ENCODE peak calls at places on chromosomes 7 and 10, in four cellular contexts. A, E, J and K are unnamed samples. For H3K4me1, the result is how much of the 10 kb centered on the place peaks cover.

GRCh38 chr10:20744851-20745250 is 152.3 kb downstream of the NEBL start:
- DNase-seq in J (no peak), E (no peak), A (no peak), K (no peak)

GRCh38 chr7:80450621-80451308 is 61.1 kb downstream of the GNAT3 start:
- DNase-seq in J (peak), E (no peak), A (peak), K (no peak)

GRCh38 chr7:151754142-151754590 is 122.7 kb downstream of the PRKAG2 start:
- DNase-seq in A (peak), J (peak), E (peak), K (peak)

GRCh38 chr7:127769696-127770400 is 117.9 kb downstream of the SND1 start:
- DNase-seq in J (peak), A (no peak), E (no peak), K (no peak)

GRCh38 chr10:7388602-7389001 is 22.2 kb downstream of the SFMBT2 start:
- DNase-seq in J (no peak), E (no peak), A (no peak), K (no peak)

GRCh38 chr10:110782616-110783015 is 89.1 kb upstream of the PDCD4 start:
- DNase-seq in A (no peak), J (no peak), E (no peak), K (no peak)

GRCh38 chr10:86775056-86775858 is 18.8 kb downstream of the BMPR1A start:
- DNase-seq in E (no peak), J (no peak), A (no peak), K (no peak)

GRCh38 chr7:32518534-32519140 is 23.3 kb downstream of the AVL9 start:
- DNase-seq in E (no peak), A (peak), J (peak), K (no peak)

GRCh38 chr7:84022686-84023308 is 171.8 kb downstream of the SEMA3A start:
- DNase-seq in A (peak), E (no peak), J (no peak), K (no peak)

GRCh38 chr7:148883233-148884048 is 650 bp downstream of the EZH2 start:
- DNase-seq in J (no peak), E (no peak), A (peak), K (peak)

GRCh38 chr10:8803992-8804391 is 749.5 kb downstream of the GATA3 start:
- DNase-seq in J (no peak), E (no peak), A (no peak), K (no peak)

GRCh38 chr10:34476607-34477006 is 338.5 kb downstream of the PARD3 start:
- DNase-seq in J (no peak), A (no peak), E (no peak), K (no peak)
- H3K27ac ChIP-seq in J (no peak), A (no peak), E (no peak), K (no peak)

GRCh38 chr7:77799078-77799964 is 748 bp downstream of the PHTF2 start:
- DNase-seq in A (peak), J (peak), E (no peak), K (peak)

GRCh38 chr7:77797734-77798393 is 370 bp downstream of the TMEM60 start:
- DNase-seq in A (peak), J (no peak), E (no peak), K (peak)

GRCh38 chr7:77800730-77801129 is 2.2 kb downstream of the PHTF2 start:
- DNase-seq in A (no peak), J (no peak), E (no peak), K (no peak)

GRCh38 chr7:77798394-77799077 is at the start of the genes PHTF2 and TMEM60:
- DNase-seq in E (peak), J (peak), A (peak), K (peak)

DNA sequence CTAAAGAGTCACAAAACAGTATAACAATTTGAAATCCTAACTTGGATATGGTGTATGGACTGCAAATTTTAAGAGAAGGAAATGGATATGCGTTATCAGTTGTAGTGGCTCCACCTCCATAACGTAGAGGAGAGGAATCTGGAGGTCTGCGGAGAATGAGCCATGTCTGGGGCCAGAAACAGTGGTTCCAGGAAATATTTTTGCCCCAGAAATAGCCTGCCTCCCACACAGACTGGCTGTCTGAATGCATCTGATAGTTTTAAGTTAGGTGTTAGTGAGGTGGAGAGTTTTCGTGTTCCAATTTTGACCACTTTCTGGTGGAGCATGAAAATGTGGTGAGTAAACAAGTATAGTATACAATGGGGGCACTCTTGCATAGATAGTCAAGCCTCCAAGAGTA is 1.6 kb downstream of the PHTF2 start:
- DNase-seq in E (no peak), A (no peak), J (no peak), K (no peak)
- H3K9ac ChIP-seq in E (no peak), A (peak), J (no peak), K (no peak)

DNA sequence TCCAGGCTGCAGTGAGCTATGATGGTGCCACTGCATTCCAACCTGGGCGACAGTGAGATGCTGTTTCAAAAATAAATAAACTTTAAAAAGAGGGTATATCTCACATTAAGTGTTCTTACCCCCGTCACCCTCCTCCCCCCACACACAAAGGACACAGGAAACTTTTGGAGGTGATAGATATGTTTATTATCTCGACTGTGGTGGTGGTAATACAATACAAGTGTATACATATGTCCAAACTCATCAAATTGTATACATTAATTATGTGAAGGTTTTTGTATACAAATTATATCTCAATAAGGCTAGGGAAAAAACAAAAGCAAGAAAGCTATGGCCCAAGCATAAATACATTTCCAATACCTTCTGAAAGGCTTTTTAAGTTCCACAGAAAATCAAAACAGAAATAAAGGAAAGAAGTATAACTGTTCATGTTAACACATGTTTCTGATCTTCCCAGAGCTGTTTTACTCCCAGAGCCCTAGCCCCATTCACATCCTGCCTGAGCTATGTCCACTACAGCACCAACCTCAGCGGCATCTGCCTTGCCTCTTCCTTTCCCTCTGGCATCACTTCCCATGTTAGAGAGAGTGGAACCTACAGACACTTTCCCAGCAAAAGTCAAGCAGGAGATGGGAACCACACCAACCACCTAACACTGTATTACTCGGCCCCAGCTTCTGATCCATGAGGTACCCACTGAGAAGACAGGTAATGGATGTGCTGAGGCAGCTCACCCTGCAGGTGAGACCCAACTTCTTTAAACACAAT is 48.1 kb downstream of the SGMS1 start:
- DNase-seq in A (no peak), E (no peak), J (no peak), K (no peak)
- H3K4me1 ChIP-seq in A (under half), E (under half), J (under half), K (under half)

DNA sequence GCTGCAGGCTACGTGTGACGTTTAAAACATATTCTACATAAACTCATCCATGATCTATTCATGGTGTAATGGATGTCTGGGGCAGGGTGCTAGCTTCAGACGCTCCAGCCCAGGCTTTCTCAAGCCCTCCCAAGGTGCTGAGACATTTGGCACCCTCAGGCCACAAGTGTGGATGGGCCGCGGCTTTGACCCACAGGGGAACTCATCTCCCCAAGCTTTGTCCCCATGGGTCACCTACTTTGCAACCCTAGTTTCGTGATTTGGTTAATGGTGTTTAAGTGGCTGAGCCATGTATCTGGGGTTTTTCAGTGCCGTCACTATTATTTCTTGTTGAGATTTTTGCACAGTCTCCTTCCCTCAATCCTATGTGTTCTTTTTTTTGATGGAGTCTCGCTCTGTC is 66.0 kb downstream of the GRK5 start:
- DNase-seq in J (no peak), A (no peak), E (no peak), K (no peak)
- H3K27ac ChIP-seq in J (no peak), A (no peak), E (no peak), K (no peak)